ENCODE peak calls at places on chromosomes 4 and X, in four cellular contexts. U is prostate gland, Y is uterus, C is WERI-Rb-1. O is an unnamed sample.

GRCh38 chrX:51178352-51178751 is 154.3 kb upstream of the NUDT10 start:
- DNase-seq in Y (no peak), C (no peak), U (no peak), O (no peak)

GRCh38 chrX:73563740-73564073 is 710 bp downstream of the CHIC1 start:
- DNase-seq in Y (no peak), C (no peak), U (no peak), O (no peak)

GRCh38 chrX:153446636-153446936 is 730 bp upstream of the TREX2 start:
- DNase-seq in U (no peak), Y (no peak), C (no peak), O (no peak)

GRCh38 chr4:138927065-138927464 is 88.5 kb upstream of the NOCT start:
- DNase-seq in Y (no peak), C (no peak), U (no peak), O (no peak)

GRCh38 chr4:173546776-173547175 is 16.7 kb upstream of the HAND2 start:
- DNase-seq in Y (no peak), U (no peak), C (no peak), O (no peak)

GRCh38 chrX:68846536-68846935 is 17.7 kb downstream of the EFNB1 start:
- DNase-seq in U (no peak), Y (no peak), C (no peak), O (peak; percentile 88)

GRCh38 chr4:25863906-25864418 is 1.2 kb upstream of the SEL1L3 start:
- DNase-seq in C (peak; percentile 56), Y (no peak), U (no peak), O (peak; percentile 80)

GRCh38 chr4:41414380-41414779 is 123.6 kb upstream of the LIMCH1 start:
- DNase-seq in C (no peak), U (no peak), Y (no peak), O (no peak)

GRCh38 chr4:48902266-48902665 is 4.3 kb downstream of the OCIAD2 start:
- DNase-seq in U (no peak), Y (no peak), C (no peak), O (no peak)

GRCh38 chr4:151555151-151555945 is 146.4 kb downstream of the FHIP1A start:
- DNase-seq in C (no peak), Y (no peak), U (no peak), O (no peak)

GRCh38 chr4:128858875-128859696 is 49.6 kb downstream of the JADE1 start:
- DNase-seq in Y (no peak), C (no peak), U (no peak), O (no peak)

GRCh38 chrX:119684916-119685224 is 8.1 kb downstream of the SEPTIN6 start:
- DNase-seq in U (no peak), Y (no peak), C (no peak), O (no peak)
- H3K4me3 ChIP-seq in U (no peak overlapping the region), Y (no peak overlapping the region), C (no peak overlapping the region), O (no peak overlapping the region)

GRCh38 chr4:1171306-1172227 is 816 bp downstream of the SPON2 start:
- DNase-seq in U (no peak), Y (no peak), C (no peak), O (peak; percentile 86)
- H3K4me3 ChIP-seq in U (peak overlapping the region; percentile 42), Y (peak overlapping the region; percentile 44), C (peak overlapping the region; percentile 59), O (peak overlapping the region; percentile 32)

DNA sequence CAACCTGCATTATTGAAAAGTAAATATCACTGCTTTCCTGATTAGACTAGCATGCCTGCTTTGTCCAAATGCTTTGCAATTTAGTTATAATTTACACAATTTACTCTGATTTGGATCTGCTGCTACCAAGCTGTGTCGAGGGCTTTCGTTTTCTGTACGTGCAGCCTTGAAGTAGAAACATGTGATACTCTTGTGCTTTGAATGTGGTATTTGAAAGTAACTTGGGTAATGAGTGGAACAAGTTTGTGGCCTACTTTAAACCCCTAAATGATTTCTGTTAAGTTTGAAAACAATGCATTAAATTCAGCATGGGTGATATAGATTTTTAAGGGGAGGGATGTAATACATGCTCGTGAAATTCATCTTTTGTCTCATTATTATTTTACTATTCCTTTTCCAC is 240.7 kb downstream of the IQCM start:
- DNase-seq in C (no peak), Y (no peak), U (no peak), O (no peak)
- H3K4me3 ChIP-seq in C (no peak overlapping the region), Y (no peak overlapping the region), U (no peak overlapping the region), O (no peak overlapping the region)

GRCh38 chr4:154490261-154490588 is 1.4 kb downstream of the DCHS2 start:
- DNase-seq in Y (no peak), C (no peak), U (no peak), O (peak; percentile 60)
- H3K4me3 ChIP-seq in Y (peak overlapping the region; percentile 46), C (no peak overlapping the region), U (peak overlapping the region; percentile 25), O (peak overlapping the region; percentile 48)

GRCh38 chr4:99652596-99653436 is 4.8 kb downstream of the C4orf54 start:
- DNase-seq in U (no peak), Y (no peak), C (no peak), O (peak; percentile 24)
- H3K4me3 ChIP-seq in U (no peak overlapping the region), Y (no peak overlapping the region), C (no peak overlapping the region), O (no peak overlapping the region)